ENCODE peak calls at places on chromosomes 7 and 10, in nine cellular contexts. One of them, this sample, is unnamed.

GRCh38 chr7:106895246-106895864 is 30.3 kb downstream of the PIK3CG start:
- DNase-seq in sigmoid colon: no peak
- DNase-seq in esophagus muscularis mucosa: no peak
- DNase-seq in transverse colon: peak; percentile 35
- DNase-seq in endothelial cell of umbilical vein: no peak
- DNase-seq in spleen: peak; percentile 81
- DNase-seq in K562: no peak
- DNase-seq in HCT116: no peak
- DNase-seq in SK-N-SH: no peak
- DNase-seq in this sample: no peak

GRCh38 chr7:36114355-36114754 is 38.7 kb upstream of the EEPD1 start:
- DNase-seq in transverse colon: no peak
- DNase-seq in K562: no peak
- DNase-seq in endothelial cell of umbilical vein: no peak
- DNase-seq in HCT116: no peak
- DNase-seq in SK-N-SH: no peak
- DNase-seq in sigmoid colon: no peak
- DNase-seq in spleen: no peak
- DNase-seq in esophagus muscularis mucosa: no peak
- DNase-seq in this sample: no peak

GRCh38 chr7:38274927-38275326 is 1.5 kb upstream of the TARP start:
- DNase-seq in endothelial cell of umbilical vein: no peak
- DNase-seq in HCT116: no peak
- DNase-seq in transverse colon: no peak
- DNase-seq in esophagus muscularis mucosa: no peak
- DNase-seq in spleen: no peak
- DNase-seq in sigmoid colon: no peak
- DNase-seq in K562: no peak
- DNase-seq in SK-N-SH: no peak
- DNase-seq in this sample: no peak

GRCh38 chr10:30158325-30158960 is 99.1 kb upstream of the JCAD start:
- DNase-seq in transverse colon: no peak
- DNase-seq in sigmoid colon: no peak
- DNase-seq in K562: no peak
- DNase-seq in spleen: no peak
- DNase-seq in endothelial cell of umbilical vein: no peak
- DNase-seq in esophagus muscularis mucosa: no peak
- DNase-seq in HCT116: no peak
- DNase-seq in SK-N-SH: no peak
- DNase-seq in this sample: no peak

GRCh38 chr7:1736469-1736817 is 66.4 kb downstream of the ELFN1 start:
- DNase-seq in sigmoid colon: no peak
- DNase-seq in spleen: no peak
- DNase-seq in endothelial cell of umbilical vein: no peak
- DNase-seq in esophagus muscularis mucosa: no peak
- DNase-seq in transverse colon: no peak
- DNase-seq in HCT116: no peak
- DNase-seq in K562: no peak
- DNase-seq in SK-N-SH: no peak
- DNase-seq in this sample: no peak

GRCh38 chr7:132066776-132067175 is 509.5 kb downstream of the PLXNA4 start:
- DNase-seq in esophagus muscularis mucosa: no peak
- DNase-seq in K562: no peak
- DNase-seq in endothelial cell of umbilical vein: no peak
- DNase-seq in sigmoid colon: no peak
- DNase-seq in spleen: no peak
- DNase-seq in SK-N-SH: no peak
- DNase-seq in HCT116: no peak
- DNase-seq in transverse colon: peak; percentile 20
- DNase-seq in this sample: no peak

GRCh38 chr7:151280388-151281019 is 32.0 kb upstream of the SMARCD3 start:
- DNase-seq in sigmoid colon: no peak
- DNase-seq in endothelial cell of umbilical vein: no peak
- DNase-seq in K562: no peak
- DNase-seq in SK-N-SH: no peak
- DNase-seq in esophagus muscularis mucosa: no peak
- DNase-seq in HCT116: no peak
- DNase-seq in transverse colon: no peak
- DNase-seq in spleen: no peak
- DNase-seq in this sample: no peak

GRCh38 chr10:28387141-28387540 is 84.3 kb upstream of the MPP7 start:
- DNase-seq in spleen: no peak
- DNase-seq in sigmoid colon: no peak
- DNase-seq in SK-N-SH: no peak
- DNase-seq in transverse colon: peak; percentile 80
- DNase-seq in K562: no peak
- DNase-seq in endothelial cell of umbilical vein: no peak
- DNase-seq in HCT116: no peak
- DNase-seq in esophagus muscularis mucosa: no peak
- DNase-seq in this sample: no peak

GRCh38 chr10:129969528-129970264 is 5.6 kb upstream of the EBF3 start:
- DNase-seq in spleen: peak; percentile 48
- DNase-seq in SK-N-SH: peak; percentile 42
- DNase-seq in endothelial cell of umbilical vein: no peak
- DNase-seq in sigmoid colon: peak; percentile 51
- DNase-seq in K562: no peak
- DNase-seq in transverse colon: no peak
- DNase-seq in esophagus muscularis mucosa: no peak
- DNase-seq in HCT116: no peak
- DNase-seq in this sample: no peak

GRCh38 chr7:83355143-83355542 is 192.5 kb upstream of the PCLO start:
- DNase-seq in esophagus muscularis mucosa: no peak
- DNase-seq in HCT116: no peak
- DNase-seq in endothelial cell of umbilical vein: no peak
- DNase-seq in K562: no peak
- DNase-seq in sigmoid colon: no peak
- DNase-seq in spleen: no peak
- DNase-seq in transverse colon: no peak
- DNase-seq in SK-N-SH: no peak
- DNase-seq in this sample: no peak

GRCh38 chr7:31687024-31687423 is at the start of gene PPP1R17:
- DNase-seq in spleen: no peak
- DNase-seq in K562: no peak
- DNase-seq in HCT116: no peak
- DNase-seq in SK-N-SH: peak; percentile 57
- DNase-seq in sigmoid colon: no peak
- DNase-seq in esophagus muscularis mucosa: no peak
- DNase-seq in endothelial cell of umbilical vein: no peak
- DNase-seq in transverse colon: no peak
- DNase-seq in this sample: no peak

GRCh38 chr7:53996856-53997255 is 545.3 kb upstream of the VSTM2A start:
- DNase-seq in esophagus muscularis mucosa: no peak
- DNase-seq in sigmoid colon: no peak
- DNase-seq in transverse colon: no peak
- DNase-seq in endothelial cell of umbilical vein: no peak
- DNase-seq in spleen: no peak
- DNase-seq in HCT116: no peak
- DNase-seq in SK-N-SH: no peak
- DNase-seq in K562: no peak
- DNase-seq in this sample: no peak

GRCh38 chr10:21712975-21713374 is 178.9 kb downstream of the MLLT10 start:
- DNase-seq in endothelial cell of umbilical vein: no peak
- DNase-seq in SK-N-SH: no peak
- DNase-seq in spleen: no peak
- DNase-seq in HCT116: no peak
- DNase-seq in sigmoid colon: no peak
- DNase-seq in transverse colon: no peak
- DNase-seq in esophagus muscularis mucosa: no peak
- DNase-seq in K562: no peak
- DNase-seq in this sample: no peak

GRCh38 chr10:96275685-96276418 is 4.5 kb upstream of the BLNK start:
- DNase-seq in K562: no peak
- DNase-seq in sigmoid colon: no peak
- DNase-seq in spleen: no peak
- DNase-seq in esophagus muscularis mucosa: no peak
- DNase-seq in endothelial cell of umbilical vein: no peak
- DNase-seq in HCT116: no peak
- DNase-seq in transverse colon: peak; percentile 73
- DNase-seq in SK-N-SH: no peak
- DNase-seq in this sample: peak; percentile 92

GRCh38 chr7:45416846-45417245 is 157.3 kb upstream of the ADCY1 start:
- DNase-seq in HCT116: no peak
- DNase-seq in esophagus muscularis mucosa: no peak
- DNase-seq in sigmoid colon: no peak
- DNase-seq in SK-N-SH: no peak
- DNase-seq in K562: no peak
- DNase-seq in transverse colon: no peak
- DNase-seq in spleen: no peak
- DNase-seq in endothelial cell of umbilical vein: no peak
- DNase-seq in this sample: no peak

GRCh38 chr7:157097056-157097329 is 41.7 kb upstream of the UBE3C start:
- DNase-seq in transverse colon: no peak
- DNase-seq in endothelial cell of umbilical vein: no peak
- DNase-seq in spleen: peak; percentile 7
- DNase-seq in K562: no peak
- DNase-seq in esophagus muscularis mucosa: no peak
- DNase-seq in sigmoid colon: no peak
- DNase-seq in HCT116: no peak
- DNase-seq in SK-N-SH: no peak
- DNase-seq in this sample: no peak

GRCh38 chr10:69800109-69800508 is 1.6 kb upstream of the COL13A1 start:
- DNase-seq in sigmoid colon: no peak
- DNase-seq in spleen: no peak
- DNase-seq in esophagus muscularis mucosa: no peak
- DNase-seq in SK-N-SH: peak; percentile 73
- DNase-seq in endothelial cell of umbilical vein: peak; percentile 56
- DNase-seq in transverse colon: peak; percentile 51
- DNase-seq in HCT116: peak; percentile 67
- DNase-seq in K562: peak; percentile 65
- DNase-seq in this sample: peak; percentile 35

GRCh38 chr7:55071411-55072188 is 52.8 kb downstream of the EGFR start:
- DNase-seq in spleen: no peak
- DNase-seq in K562: no peak
- DNase-seq in HCT116: no peak
- DNase-seq in endothelial cell of umbilical vein: no peak
- DNase-seq in transverse colon: no peak
- DNase-seq in SK-N-SH: no peak
- DNase-seq in esophagus muscularis mucosa: no peak
- DNase-seq in sigmoid colon: no peak
- DNase-seq in this sample: no peak

GRCh38 chr7:34096135-34096775 is 190.9 kb downstream of the BMPER start:
- DNase-seq in spleen: no peak
- DNase-seq in SK-N-SH: no peak
- DNase-seq in K562: no peak
- DNase-seq in endothelial cell of umbilical vein: no peak
- DNase-seq in HCT116: no peak
- DNase-seq in transverse colon: peak; percentile 30
- DNase-seq in sigmoid colon: peak; percentile 91
- DNase-seq in esophagus muscularis mucosa: no peak
- DNase-seq in this sample: peak; percentile 31
- TF ChIP-seq POLR2AphosphoS5 in spleen: no peak
- TF ChIP-seq POLR2AphosphoS5 in SK-N-SH: peak; percentile 45
- TF ChIP-seq POLR2AphosphoS5 in K562: no peak
- TF ChIP-seq POLR2AphosphoS5 in endothelial cell of umbilical vein: no peak
- TF ChIP-seq POLR2AphosphoS5 in HCT116: no peak
- TF ChIP-seq POLR2AphosphoS5 in transverse colon: no peak
- TF ChIP-seq POLR2AphosphoS5 in sigmoid colon: peak; percentile 52
- TF ChIP-seq POLR2AphosphoS5 in esophagus muscularis mucosa: peak; percentile 55
- TF ChIP-seq POLR2AphosphoS5 in this sample: peak; percentile 38

DNA sequence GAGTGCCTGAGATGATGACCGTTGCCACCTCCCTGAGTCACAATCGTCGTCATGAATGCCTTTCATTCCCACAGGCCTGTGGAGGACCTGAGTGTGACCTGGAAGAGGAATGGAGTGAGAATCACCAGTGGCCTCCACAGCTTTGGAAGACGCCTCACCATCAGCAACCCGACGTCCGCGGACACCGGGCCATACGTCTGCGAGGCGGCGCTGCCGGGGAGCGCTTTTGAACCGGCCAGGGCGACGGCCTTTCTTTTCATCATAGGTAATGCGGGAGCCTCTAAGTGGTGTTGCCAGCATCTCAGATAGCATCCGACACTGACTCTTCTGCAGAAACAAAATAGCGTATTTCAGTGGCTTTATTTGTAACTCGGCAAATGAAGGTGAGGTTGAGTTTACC is 650.6 kb downstream of the SDK1 start:
- DNase-seq in endothelial cell of umbilical vein: no peak
- DNase-seq in transverse colon: no peak
- DNase-seq in K562: no peak
- DNase-seq in HCT116: no peak
- DNase-seq in SK-N-SH: no peak
- DNase-seq in spleen: no peak
- DNase-seq in sigmoid colon: no peak
- DNase-seq in esophagus muscularis mucosa: no peak
- DNase-seq in this sample: no peak
- TF ChIP-seq POLR2AphosphoS5 in endothelial cell of umbilical vein: no peak
- TF ChIP-seq POLR2AphosphoS5 in transverse colon: no peak
- TF ChIP-seq POLR2AphosphoS5 in K562: no peak
- TF ChIP-seq POLR2AphosphoS5 in HCT116: no peak
- TF ChIP-seq POLR2AphosphoS5 in SK-N-SH: no peak
- TF ChIP-seq POLR2AphosphoS5 in spleen: no peak
- TF ChIP-seq POLR2AphosphoS5 in sigmoid colon: no peak
- TF ChIP-seq POLR2AphosphoS5 in esophagus muscularis mucosa: no peak
- TF ChIP-seq POLR2AphosphoS5 in this sample: no peak

GRCh38 chr7:12687213-12688171 is at the start of gene ARL4A:
- DNase-seq in K562: peak; percentile 92
- DNase-seq in endothelial cell of umbilical vein: peak; percentile 99
- DNase-seq in spleen: peak; percentile 96
- DNase-seq in transverse colon: peak; percentile 99
- DNase-seq in SK-N-SH: peak; percentile 98
- DNase-seq in esophagus muscularis mucosa: peak; percentile 100
- DNase-seq in sigmoid colon: peak; percentile 99
- DNase-seq in HCT116: peak; percentile 96
- DNase-seq in this sample: peak; percentile 99
- TF ChIP-seq POLR2AphosphoS5 in K562: peak; percentile 98
- TF ChIP-seq POLR2AphosphoS5 in endothelial cell of umbilical vein: peak; percentile 86
- TF ChIP-seq POLR2AphosphoS5 in spleen: peak; percentile 84
- TF ChIP-seq POLR2AphosphoS5 in transverse colon: peak; percentile 99
- TF ChIP-seq POLR2AphosphoS5 in SK-N-SH: peak; percentile 96
- TF ChIP-seq POLR2AphosphoS5 in esophagus muscularis mucosa: peak; percentile 90
- TF ChIP-seq POLR2AphosphoS5 in sigmoid colon: peak; percentile 95
- TF ChIP-seq POLR2AphosphoS5 in HCT116: peak; percentile 99
- TF ChIP-seq POLR2AphosphoS5 in this sample: peak; percentile 96

DNA sequence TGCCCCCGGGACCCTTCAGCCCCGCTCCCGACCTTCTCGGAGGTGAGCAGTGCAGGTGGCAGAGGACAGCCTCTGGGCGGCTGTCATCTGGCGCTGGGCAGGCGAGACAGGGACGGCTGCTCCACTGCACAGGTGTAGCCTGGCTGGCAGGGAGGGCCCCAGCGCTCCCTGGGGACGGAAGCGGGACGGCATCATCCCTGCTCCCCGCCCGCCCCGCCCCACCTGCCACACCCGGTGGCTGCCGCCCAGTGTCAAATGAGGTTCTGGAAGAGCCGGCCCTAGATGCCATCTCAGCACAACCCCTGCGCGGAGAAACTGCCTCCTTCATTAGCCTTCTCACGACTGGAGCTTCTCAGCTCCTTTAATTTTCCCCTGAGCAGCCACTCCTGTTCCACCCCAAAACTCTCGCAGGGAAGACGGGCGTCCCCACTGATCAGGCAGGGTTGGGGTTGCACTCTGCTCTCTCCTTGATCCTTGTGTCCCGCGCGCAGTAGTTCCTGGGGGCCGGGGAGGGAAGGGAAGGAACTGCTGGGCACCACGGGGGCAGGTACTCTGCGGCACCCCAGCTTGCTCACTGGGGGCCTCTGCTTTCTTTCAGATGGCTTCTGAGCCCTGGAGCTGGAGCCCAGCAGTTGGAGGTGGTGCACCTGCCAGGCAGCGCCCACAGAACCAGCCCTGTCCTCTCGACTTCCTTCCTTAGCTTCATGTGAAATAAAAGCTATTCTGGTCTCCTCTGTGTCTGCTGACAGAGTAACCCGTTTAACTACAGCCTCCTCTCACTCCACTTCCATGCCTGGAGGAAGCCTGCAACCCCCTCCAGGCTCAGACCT is 12.0 kb downstream of the PLAC9 start:
- DNase-seq in esophagus muscularis mucosa: no peak
- DNase-seq in HCT116: peak; percentile 15
- DNase-seq in transverse colon: peak; percentile 73
- DNase-seq in endothelial cell of umbilical vein: no peak
- DNase-seq in spleen: peak; percentile 86
- DNase-seq in sigmoid colon: no peak
- DNase-seq in K562: peak; percentile 51
- DNase-seq in SK-N-SH: peak; percentile 46
- DNase-seq in this sample: peak; percentile 44
- TF ChIP-seq POLR2AphosphoS5 in esophagus muscularis mucosa: no peak
- TF ChIP-seq POLR2AphosphoS5 in HCT116: no peak
- TF ChIP-seq POLR2AphosphoS5 in transverse colon: peak; percentile 5
- TF ChIP-seq POLR2AphosphoS5 in endothelial cell of umbilical vein: no peak
- TF ChIP-seq POLR2AphosphoS5 in spleen: peak; percentile 76
- TF ChIP-seq POLR2AphosphoS5 in sigmoid colon: no peak
- TF ChIP-seq POLR2AphosphoS5 in K562: no peak
- TF ChIP-seq POLR2AphosphoS5 in SK-N-SH: peak; percentile 32
- TF ChIP-seq POLR2AphosphoS5 in this sample: no peak